ENCODE peak calls at places on chromosome 15, in nine cellular contexts. U is stimulated activated CD8-positive, alpha-beta memory T cell treated with anti-CD3 and anti-CD28 coated beads, Interleukin-4, amount 100 ng/mL, for 1 hour; X is DMS153; Y is fibroblast of villous mesenchyme; P is COR-L47; J is CD4-positive, CD25-positive, alpha-beta regulatory T cell; L is NCI-H1694 treated with DMSO at 0.1 percent for 48 hours; V is IMR-90; R is psoas muscle. Z is an unnamed sample.

GRCh38 chr15:90286678-90287077 is 21.2 kb downstream of the NGRN start:
- DNase-seq in P (no peak), J (peak; percentile 61), V (peak; percentile 25), U (no peak), R (no peak), X (no peak), L (peak; percentile 14), Y (peak; percentile 43), Z (no peak)

GRCh38 chr15:45583731-45584639 is 3.2 kb upstream of the BLOC1S6 start:
- DNase-seq in L (no peak), P (no peak), Y (no peak), R (no peak), J (peak; percentile 32), X (no peak), U (no peak), V (no peak), Z (no peak)

GRCh38 chr15:41992151-41992802 is 19.9 kb upstream of the EHD4 start:
- DNase-seq in P (no peak), J (no peak), Y (no peak), R (peak; percentile 34), X (no peak), V (no peak), L (no peak), U (no peak), Z (peak; percentile 25)

GRCh38 chr15:74405823-74406222 is 27.9 kb downstream of the SEMA7A start:
- DNase-seq in U (no peak), Y (no peak), R (no peak), L (no peak), J (no peak), X (no peak), P (no peak), V (no peak), Z (no peak)

GRCh38 chr15:81758789-81759188 is 287.0 kb downstream of the MEX3B start:
- DNase-seq in V (no peak), U (no peak), J (no peak), Y (no peak), R (no peak), P (no peak), X (no peak), L (no peak), Z (no peak)

GRCh38 chr15:65841121-65841930 is 28.0 kb upstream of the RAB11A start:
- DNase-seq in Y (no peak), R (no peak), P (no peak), L (no peak), J (no peak), X (no peak), V (peak; percentile 22), U (no peak), Z (no peak)

GRCh38 chr15:81295466-81296145 is 28.3 kb downstream of the STARD5 start:
- DNase-seq in R (no peak), Y (no peak), J (peak; percentile 57), X (no peak), L (no peak), P (no peak), V (no peak), U (no peak), Z (no peak)

GRCh38 chr15:90683876-90684275 is 33.3 kb upstream of the BLM start:
- DNase-seq in P (no peak), V (no peak), U (no peak), Y (no peak), J (no peak), R (no peak), L (no peak), X (no peak), Z (no peak)

GRCh38 chr15:52730163-52730562 is 51.0 kb upstream of the ATOSA start:
- DNase-seq in U (no peak), P (no peak), Y (peak; percentile 33), J (peak; percentile 93), X (peak; percentile 22), V (peak; percentile 8), R (no peak), L (no peak), Z (no peak)

GRCh38 chr15:50556642-50557371 is 10.3 kb upstream of the USP50 start:
- DNase-seq in X (no peak), Y (no peak), V (no peak), R (no peak), J (peak; percentile 7), P (no peak), U (no peak), L (no peak), Z (no peak)

GRCh38 chr15:51576451-51576850 is 46.1 kb downstream of the DMXL2 start:
- DNase-seq in Y (peak; percentile 83), L (no peak), V (no peak), J (no peak), R (no peak), P (no peak), U (no peak), X (no peak), Z (no peak)

GRCh38 chr15:25890532-25890931 is 27.4 kb upstream of the ATP10A start:
- DNase-seq in Y (no peak), J (no peak), X (no peak), P (no peak), V (no peak), U (no peak), L (no peak), R (no peak), Z (no peak)

GRCh38 chr15:63973212-63974009 is 72.9 kb downstream of the DAPK2 start:
- DNase-seq in R (no peak), U (no peak), X (no peak), J (no peak), Y (peak; percentile 61), P (no peak), L (no peak), V (peak; percentile 67), Z (no peak)

GRCh38 chr15:31304736-31305365 is 21.8 kb upstream of the KLF13 start:
- DNase-seq in L (no peak), P (peak; percentile 91), X (peak; percentile 34), R (no peak), U (no peak), Y (no peak), J (no peak), V (no peak), Z (no peak)

GRCh38 chr15:44193651-44194396 is 1.2 kb downstream of the FRMD5 start:
- DNase-seq in Y (peak; percentile 17), U (no peak), J (no peak), V (peak; percentile 55), X (no peak), L (peak; percentile 40), R (no peak), P (peak; percentile 52), Z (no peak)